ENCODE peak calls at places on chromosomes 11 and 22, in four cellular contexts. One of them, this sample, is unnamed.
A peak's percentile ranks its signal among the peaks of the same experiment; 100 is the strongest.

GRCh38 chr11:47152953-47153950 is 23.4 kb downstream of the ARFGAP2 start:
- DNase-seq in cardiac muscle cell: peak; percentile 83
- DNase-seq in dorsolateral prefrontal cortex: peak; percentile 93
- DNase-seq in sigmoid colon: peak; percentile 89
- DNase-seq in this sample: peak; percentile 58

GRCh38 chr11:107659310-107659709 is 52.5 kb downstream of the SLN start:
- DNase-seq in cardiac muscle cell: no peak
- DNase-seq in dorsolateral prefrontal cortex: no peak
- DNase-seq in sigmoid colon: no peak
- DNase-seq in this sample: no peak

GRCh38 chr22:35539910-35540599 is 576 bp upstream of the RASD2 start:
- DNase-seq in cardiac muscle cell: peak; percentile 78
- DNase-seq in dorsolateral prefrontal cortex: no peak
- DNase-seq in sigmoid colon: peak; percentile 81
- DNase-seq in this sample: peak; percentile 62

GRCh38 chr11:111585371-111585770 is 16.9 kb upstream of the SIK2 start:
- DNase-seq in cardiac muscle cell: no peak
- DNase-seq in dorsolateral prefrontal cortex: no peak
- DNase-seq in sigmoid colon: no peak
- DNase-seq in this sample: no peak

GRCh38 chr11:46537851-46538295 is 56.0 kb downstream of the AMBRA1 start:
- DNase-seq in cardiac muscle cell: peak; percentile 82
- DNase-seq in dorsolateral prefrontal cortex: peak; percentile 41
- DNase-seq in sigmoid colon: peak; percentile 75
- DNase-seq in this sample: peak; percentile 69

GRCh38 chr11:9704037-9704436 is 40.2 kb downstream of the SWAP70 start:
- DNase-seq in cardiac muscle cell: no peak
- DNase-seq in dorsolateral prefrontal cortex: no peak
- DNase-seq in sigmoid colon: no peak
- DNase-seq in this sample: no peak

GRCh38 chr11:2325719-2326118 is 23.9 kb downstream of the TSPAN32 start:
- DNase-seq in cardiac muscle cell: no peak
- DNase-seq in dorsolateral prefrontal cortex: no peak
- DNase-seq in sigmoid colon: no peak
- DNase-seq in this sample: no peak

GRCh38 chr11:79437274-79437980 is 3.4 kb downstream of the TENM4 start:
- DNase-seq in cardiac muscle cell: peak; percentile 89
- DNase-seq in dorsolateral prefrontal cortex: no peak
- DNase-seq in sigmoid colon: peak; percentile 86
- DNase-seq in this sample: no peak

GRCh38 chr22:25759825-25760231 is 17.8 kb downstream of the MYO18B start:
- DNase-seq in cardiac muscle cell: no peak
- DNase-seq in dorsolateral prefrontal cortex: no peak
- DNase-seq in sigmoid colon: no peak
- DNase-seq in this sample: no peak

GRCh38 chr11:113397212-113397611 is 9.6 kb downstream of the ANKK1 start:
- DNase-seq in cardiac muscle cell: no peak
- DNase-seq in dorsolateral prefrontal cortex: no peak
- DNase-seq in sigmoid colon: no peak
- DNase-seq in this sample: no peak

GRCh38 chr11:114621072-114621471 is 25.5 kb upstream of the NXPE4 start:
- DNase-seq in cardiac muscle cell: no peak
- DNase-seq in dorsolateral prefrontal cortex: no peak
- DNase-seq in sigmoid colon: no peak
- DNase-seq in this sample: no peak

GRCh38 chr11:115678942-115679341 is 174.7 kb upstream of the CADM1 start:
- DNase-seq in cardiac muscle cell: peak; percentile 74
- DNase-seq in dorsolateral prefrontal cortex: no peak
- DNase-seq in sigmoid colon: no peak
- DNase-seq in this sample: no peak

GRCh38 chr22:34105461-34106062 is 185.3 kb upstream of the LARGE1 start:
- DNase-seq in cardiac muscle cell: peak; percentile 69
- DNase-seq in dorsolateral prefrontal cortex: peak; percentile 73
- DNase-seq in sigmoid colon: peak; percentile 76
- DNase-seq in this sample: no peak

GRCh38 chr11:86798988-86799387 is 1.4 kb upstream of the PRSS23 start:
- DNase-seq in cardiac muscle cell: no peak
- DNase-seq in dorsolateral prefrontal cortex: no peak
- DNase-seq in sigmoid colon: no peak
- DNase-seq in this sample: no peak

GRCh38 chr22:23128269-23129108 is 13.3 kb downstream of the RSPH14 start:
- DNase-seq in cardiac muscle cell: peak; percentile 78
- DNase-seq in dorsolateral prefrontal cortex: peak; percentile 91
- DNase-seq in sigmoid colon: peak; percentile 78
- DNase-seq in this sample: peak; percentile 66

GRCh38 chr22:22902247-22902962 is 14.8 kb downstream of the IGLL5 start:
- DNase-seq in cardiac muscle cell: no peak
- DNase-seq in dorsolateral prefrontal cortex: no peak
- DNase-seq in sigmoid colon: no peak
- DNase-seq in this sample: no peak

GRCh38 chr11:129023968-129024676 is 81.5 kb upstream of the TP53AIP1 start:
- DNase-seq in cardiac muscle cell: peak; percentile 34
- DNase-seq in dorsolateral prefrontal cortex: no peak
- DNase-seq in sigmoid colon: no peak
- DNase-seq in this sample: peak; percentile 11

GRCh38 chr11:2691991-2692841 is 7.6 kb downstream of the KCNQ1OT1 start:
- DNase-seq in cardiac muscle cell: peak; percentile 56
- DNase-seq in dorsolateral prefrontal cortex: no peak
- DNase-seq in sigmoid colon: peak; percentile 40
- DNase-seq in this sample: no peak

GRCh38 chr11:128895505-128895904 is 4.3 kb downstream of the KCNJ5 start:
- DNase-seq in cardiac muscle cell: no peak
- DNase-seq in dorsolateral prefrontal cortex: no peak
- DNase-seq in sigmoid colon: peak; percentile 45
- DNase-seq in this sample: no peak

GRCh38 chr22:40665312-40665711 is 14.0 kb upstream of the MCHR1 start:
- DNase-seq in cardiac muscle cell: no peak
- DNase-seq in dorsolateral prefrontal cortex: peak; percentile 38
- DNase-seq in sigmoid colon: peak; percentile 76
- DNase-seq in this sample: no peak

GRCh38 chr22:28674121-28674563 is 5.5 kb downstream of the TTC28 start:
- DNase-seq in cardiac muscle cell: no peak
- DNase-seq in dorsolateral prefrontal cortex: no peak
- DNase-seq in sigmoid colon: no peak
- DNase-seq in this sample: no peak

GRCh38 chr22:19806213-19807160 is 45.9 kb downstream of the TBX1 start:
- DNase-seq in cardiac muscle cell: no peak
- DNase-seq in dorsolateral prefrontal cortex: no peak
- DNase-seq in sigmoid colon: peak; percentile 70
- DNase-seq in this sample: no peak

GRCh38 chr11:40054631-40055030 is 1404.8 kb downstream of the LRRC4C start:
- DNase-seq in cardiac muscle cell: no peak
- DNase-seq in dorsolateral prefrontal cortex: no peak
- DNase-seq in sigmoid colon: no peak
- DNase-seq in this sample: no peak

GRCh38 chr11:87092159-87092558 is 54.4 kb downstream of the TMEM135 start:
- DNase-seq in cardiac muscle cell: no peak
- DNase-seq in dorsolateral prefrontal cortex: no peak
- DNase-seq in sigmoid colon: no peak
- DNase-seq in this sample: no peak

GRCh38 chr22:30308518-30309230 is 18.1 kb downstream of the TBC1D10A start:
- DNase-seq in cardiac muscle cell: no peak
- DNase-seq in dorsolateral prefrontal cortex: no peak
- DNase-seq in sigmoid colon: peak; percentile 85
- DNase-seq in this sample: no peak

GRCh38 chr22:41910050-41910598 is 4.8 kb downstream of the SHISA8 start:
- DNase-seq in cardiac muscle cell: peak; percentile 60
- DNase-seq in dorsolateral prefrontal cortex: no peak
- DNase-seq in sigmoid colon: no peak
- DNase-seq in this sample: no peak

GRCh38 chr11:60831501-60832079 is 10.3 kb upstream of the CCDC86 start:
- DNase-seq in cardiac muscle cell: no peak
- DNase-seq in dorsolateral prefrontal cortex: no peak
- DNase-seq in sigmoid colon: no peak
- DNase-seq in this sample: no peak

GRCh38 chr11:6357222-6357621 is 33.1 kb upstream of the SMPD1 start:
- DNase-seq in cardiac muscle cell: no peak
- DNase-seq in dorsolateral prefrontal cortex: peak; percentile 41
- DNase-seq in sigmoid colon: peak; percentile 88
- DNase-seq in this sample: no peak

GRCh38 chr22:23123804-23124254 is 18.0 kb downstream of the RSPH14 start:
- DNase-seq in cardiac muscle cell: no peak
- DNase-seq in dorsolateral prefrontal cortex: no peak
- DNase-seq in sigmoid colon: no peak
- DNase-seq in this sample: no peak

GRCh38 chr22:39932166-39932565 is 28.0 kb upstream of the TMA7B start:
- DNase-seq in cardiac muscle cell: no peak
- DNase-seq in dorsolateral prefrontal cortex: no peak
- DNase-seq in sigmoid colon: no peak
- DNase-seq in this sample: no peak

GRCh38 chr11:17767914-17768313 is 33.3 kb downstream of the KCNC1 start:
- DNase-seq in cardiac muscle cell: no peak
- DNase-seq in dorsolateral prefrontal cortex: no peak
- DNase-seq in sigmoid colon: no peak
- DNase-seq in this sample: no peak

DNA sequence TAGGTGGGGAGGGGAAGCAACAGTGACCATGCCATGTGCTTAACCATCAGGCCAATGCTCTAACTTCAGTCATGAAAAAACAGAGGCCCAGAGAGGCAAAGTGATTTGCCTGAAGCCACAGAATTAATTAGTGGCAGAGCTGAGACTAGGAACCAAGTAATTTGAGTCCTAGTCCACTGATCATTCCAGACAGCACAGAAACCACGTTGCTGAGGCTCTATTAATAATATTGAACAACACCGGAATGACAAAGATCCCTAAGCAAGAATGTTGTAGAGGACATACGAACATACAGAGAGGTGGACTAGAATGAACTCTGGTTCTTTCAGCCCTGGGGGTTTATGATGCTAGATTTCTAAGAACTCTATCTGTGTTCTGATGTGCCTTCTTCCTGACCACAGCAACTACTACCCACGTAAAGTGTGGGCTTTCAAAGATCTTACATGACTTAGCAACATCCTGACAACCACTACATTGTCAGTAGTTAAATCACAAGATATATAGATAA is 92.3 kb downstream of the GAB2 start:
- DNase-seq in cardiac muscle cell: no peak
- DNase-seq in dorsolateral prefrontal cortex: no peak
- DNase-seq in sigmoid colon: no peak
- DNase-seq in this sample: no peak
- H3K27ac ChIP-seq in cardiac muscle cell: no peak overlapping the region
- H3K27ac ChIP-seq in dorsolateral prefrontal cortex: peak overlapping the region; percentile 96
- H3K27ac ChIP-seq in sigmoid colon: no peak overlapping the region
- H3K27ac ChIP-seq in this sample: no peak overlapping the region

GRCh38 chr11:96125400-96125799 is 201.5 kb upstream of the MTMR2 start:
- DNase-seq in cardiac muscle cell: no peak
- DNase-seq in dorsolateral prefrontal cortex: no peak
- DNase-seq in sigmoid colon: no peak
- DNase-seq in this sample: no peak

GRCh38 chr11:96124155-96124554 is 200.2 kb upstream of the MTMR2 start:
- DNase-seq in cardiac muscle cell: no peak
- DNase-seq in dorsolateral prefrontal cortex: no peak
- DNase-seq in sigmoid colon: no peak
- DNase-seq in this sample: no peak

GRCh38 chr11:96119211-96119610 is 195.3 kb upstream of the MTMR2 start:
- DNase-seq in cardiac muscle cell: no peak
- DNase-seq in dorsolateral prefrontal cortex: no peak
- DNase-seq in sigmoid colon: no peak
- DNase-seq in this sample: no peak

GRCh38 chr11:96123301-96123700 is 199.4 kb upstream of the MTMR2 start:
- DNase-seq in cardiac muscle cell: no peak
- DNase-seq in dorsolateral prefrontal cortex: no peak
- DNase-seq in sigmoid colon: no peak
- DNase-seq in this sample: no peak

DNA sequence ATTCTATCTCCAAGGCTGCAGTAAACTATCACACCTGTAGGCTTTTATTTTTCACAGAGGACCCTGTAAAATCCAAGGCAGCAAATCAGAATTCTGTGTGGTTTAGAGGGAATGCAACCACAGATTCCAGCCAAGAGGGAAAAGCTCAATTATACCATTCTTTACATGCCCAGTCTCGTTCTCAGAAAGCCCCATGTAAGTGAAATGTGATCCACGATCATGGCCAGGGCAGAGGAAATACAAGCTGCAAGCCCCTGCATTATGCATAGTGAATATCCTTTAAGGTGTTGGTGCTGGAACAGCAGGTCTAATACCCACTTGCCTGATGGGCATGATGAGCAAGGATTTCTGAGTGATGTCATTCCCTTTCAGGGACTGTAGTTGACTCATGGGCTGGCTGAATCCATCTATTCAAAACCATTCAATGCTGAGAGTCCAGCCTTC is 198.7 kb upstream of the MTMR2 start:
- DNase-seq in cardiac muscle cell: no peak
- DNase-seq in dorsolateral prefrontal cortex: no peak
- DNase-seq in sigmoid colon: no peak
- DNase-seq in this sample: no peak
- TF ChIP-seq CTCF in cardiac muscle cell: no peak
- TF ChIP-seq CTCF in dorsolateral prefrontal cortex: no peak
- TF ChIP-seq CTCF in sigmoid colon: no peak
- TF ChIP-seq CTCF in this sample: no peak

GRCh38 chr11:27699242-27699925 is 871 bp downstream of the BDNF start:
- DNase-seq in cardiac muscle cell: peak; percentile 47
- DNase-seq in dorsolateral prefrontal cortex: no peak
- DNase-seq in sigmoid colon: no peak
- DNase-seq in this sample: no peak
- H3K27ac ChIP-seq in cardiac muscle cell: no peak overlapping the region
- H3K27ac ChIP-seq in dorsolateral prefrontal cortex: no peak overlapping the region
- H3K27ac ChIP-seq in sigmoid colon: no peak overlapping the region
- H3K27ac ChIP-seq in this sample: no peak overlapping the region

GRCh38 chr11:64358907-64359711 is at the start of gene RPS6KA4:
- DNase-seq in cardiac muscle cell: peak; percentile 84
- DNase-seq in dorsolateral prefrontal cortex: no peak
- DNase-seq in sigmoid colon: no peak
- DNase-seq in this sample: peak; percentile 47

GRCh38 chr11:64360403-64360980 is 1.5 kb downstream of the RPS6KA4 start:
- DNase-seq in cardiac muscle cell: no peak
- DNase-seq in dorsolateral prefrontal cortex: no peak
- DNase-seq in sigmoid colon: no peak
- DNase-seq in this sample: no peak

GRCh38 chr11:64358536-64358906 is 441 bp upstream of the RPS6KA4 start:
- DNase-seq in cardiac muscle cell: no peak
- DNase-seq in dorsolateral prefrontal cortex: no peak
- DNase-seq in sigmoid colon: no peak
- DNase-seq in this sample: no peak

GRCh38 chr11:64361659-64362058 is 2.7 kb downstream of the RPS6KA4 start:
- DNase-seq in cardiac muscle cell: no peak
- DNase-seq in dorsolateral prefrontal cortex: no peak
- DNase-seq in sigmoid colon: no peak
- DNase-seq in this sample: no peak

DNA sequence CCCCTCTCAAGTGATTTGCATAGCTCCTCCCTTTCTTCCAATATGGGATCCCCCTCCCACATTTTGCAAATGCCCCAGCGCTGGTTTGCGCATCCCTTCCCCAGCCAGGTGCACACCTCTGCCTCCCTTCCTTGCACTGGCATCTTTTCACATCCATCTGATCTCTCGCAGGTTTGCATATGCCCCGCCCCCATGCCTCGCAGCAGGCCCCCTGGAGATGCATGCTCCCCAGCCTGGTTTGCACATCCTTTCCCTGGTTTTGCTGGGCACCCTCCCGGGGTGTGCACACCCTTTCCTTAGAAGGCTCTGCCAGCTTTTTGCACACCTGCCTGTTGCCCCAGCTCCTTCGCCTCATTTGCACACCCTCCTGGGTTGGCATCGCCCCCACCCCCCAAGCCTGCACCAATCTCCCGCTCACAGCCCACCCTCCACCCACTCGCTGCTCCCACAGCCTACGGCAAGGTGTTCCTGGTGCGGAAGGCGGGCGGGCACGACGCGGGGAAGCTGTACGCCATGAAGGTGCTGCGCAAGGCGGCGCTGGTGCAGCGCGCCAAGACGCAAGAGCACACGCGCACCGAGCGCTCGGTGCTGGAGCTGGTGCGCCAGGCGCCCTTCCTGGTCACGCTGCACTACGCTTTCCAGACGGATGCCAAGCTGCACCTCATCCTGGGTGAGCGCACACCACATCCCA is 895 bp downstream of the RPS6KA4 start:
- DNase-seq in cardiac muscle cell: no peak
- DNase-seq in dorsolateral prefrontal cortex: no peak
- DNase-seq in sigmoid colon: no peak
- DNase-seq in this sample: no peak
- TF ChIP-seq CTCF in cardiac muscle cell: no peak
- TF ChIP-seq CTCF in dorsolateral prefrontal cortex: peak; percentile 31
- TF ChIP-seq CTCF in sigmoid colon: no peak
- TF ChIP-seq CTCF in this sample: no peak

This sample was measured in CD8-positive, alpha-beta T cell.